ENCODE peak calls at places on chromosomes 2 and 18, in six cellular contexts. One of them, this sample, is unnamed.

GRCh38 chr2:182610231-182610630 is 105.8 kb upstream of the DNAJC10 start:
- DNase-seq in GM23338: no peak
- DNase-seq in HCT116: no peak
- DNase-seq in K562: no peak
- DNase-seq in SK-N-SH: no peak
- DNase-seq in A549: no peak
- DNase-seq in this sample: no peak

GRCh38 chr2:53424902-53425301 is 342.7 kb upstream of the CHAC2 start:
- DNase-seq in K562: no peak
- DNase-seq in GM23338: no peak
- DNase-seq in HCT116: no peak
- DNase-seq in SK-N-SH: no peak
- DNase-seq in A549: no peak
- DNase-seq in this sample: no peak

GRCh38 chr2:51000849-51001617 is 30.9 kb downstream of the NRXN1 start:
- DNase-seq in GM23338: peak; percentile 77
- DNase-seq in K562: no peak
- DNase-seq in HCT116: no peak
- DNase-seq in SK-N-SH: no peak
- DNase-seq in A549: no peak
- DNase-seq in this sample: no peak

GRCh38 chr2:42865884-42866861 is 73.8 kb upstream of the HAAO start:
- DNase-seq in A549: no peak
- DNase-seq in HCT116: no peak
- DNase-seq in SK-N-SH: no peak
- DNase-seq in K562: no peak
- DNase-seq in GM23338: no peak
- DNase-seq in this sample: no peak

GRCh38 chr2:180872256-180872655 is 108.1 kb upstream of the UBE2E3 start:
- DNase-seq in SK-N-SH: no peak
- DNase-seq in GM23338: no peak
- DNase-seq in K562: no peak
- DNase-seq in HCT116: no peak
- DNase-seq in A549: no peak
- DNase-seq in this sample: no peak

GRCh38 chr2:202643012-202643858 is 8.5 kb downstream of the FAM117B start:
- DNase-seq in HCT116: no peak
- DNase-seq in SK-N-SH: no peak
- DNase-seq in GM23338: no peak
- DNase-seq in K562: no peak
- DNase-seq in A549: no peak
- DNase-seq in this sample: no peak

GRCh38 chr2:27897755-27898154 is 7.2 kb downstream of the BABAM2 start:
- DNase-seq in K562: no peak
- DNase-seq in SK-N-SH: no peak
- DNase-seq in A549: no peak
- DNase-seq in GM23338: no peak
- DNase-seq in HCT116: no peak
- DNase-seq in this sample: no peak

GRCh38 chr18:26298107-26298506 is 71.9 kb downstream of the TAF4B start:
- DNase-seq in GM23338: no peak
- DNase-seq in SK-N-SH: no peak
- DNase-seq in K562: no peak
- DNase-seq in A549: no peak
- DNase-seq in HCT116: no peak
- DNase-seq in this sample: no peak

GRCh38 chr18:79507076-79507545 is 111.4 kb downstream of the NFATC1 start:
- DNase-seq in K562: peak; percentile 75
- DNase-seq in HCT116: no peak
- DNase-seq in A549: no peak
- DNase-seq in SK-N-SH: peak; percentile 29
- DNase-seq in GM23338: no peak
- DNase-seq in this sample: no peak

GRCh38 chr2:240437861-240438809 is 2.7 kb downstream of the GPC1 start:
- DNase-seq in SK-N-SH: peak; percentile 94
- DNase-seq in K562: peak; percentile 79
- DNase-seq in HCT116: peak; percentile 38
- DNase-seq in A549: peak; percentile 75
- DNase-seq in GM23338: peak; percentile 74
- DNase-seq in this sample: peak; percentile 33

GRCh38 chr2:177165103-177165583 is 47.5 kb upstream of the HNRNPA3 start:
- DNase-seq in A549: peak; percentile 66
- DNase-seq in HCT116: no peak
- DNase-seq in GM23338: no peak
- DNase-seq in K562: no peak
- DNase-seq in SK-N-SH: no peak
- DNase-seq in this sample: no peak

GRCh38 chr2:171505374-171505773 is 16.9 kb upstream of the CYBRD1 start:
- DNase-seq in HCT116: no peak
- DNase-seq in GM23338: no peak
- DNase-seq in K562: no peak
- DNase-seq in SK-N-SH: no peak
- DNase-seq in A549: no peak
- DNase-seq in this sample: no peak

GRCh38 chr2:120343433-120344105 is 2.4 kb upstream of the INHBB start:
- DNase-seq in SK-N-SH: peak; percentile 92
- DNase-seq in GM23338: peak; percentile 95
- DNase-seq in K562: peak; percentile 65
- DNase-seq in HCT116: peak; percentile 59
- DNase-seq in A549: peak; percentile 91
- DNase-seq in this sample: no peak

GRCh38 chr2:15705839-15706386 is 114.2 kb downstream of the DDX1 start:
- DNase-seq in A549: no peak
- DNase-seq in HCT116: no peak
- DNase-seq in GM23338: no peak
- DNase-seq in SK-N-SH: no peak
- DNase-seq in K562: no peak
- DNase-seq in this sample: no peak

GRCh38 chr2:156630579-156631337 is 194.6 kb downstream of the GPD2 start:
- DNase-seq in SK-N-SH: no peak
- DNase-seq in K562: no peak
- DNase-seq in HCT116: no peak
- DNase-seq in A549: no peak
- DNase-seq in GM23338: peak; percentile 86
- DNase-seq in this sample: no peak

GRCh38 chr2:156619021-156619539 is 182.9 kb downstream of the GPD2 start:
- DNase-seq in GM23338: no peak
- DNase-seq in HCT116: no peak
- DNase-seq in K562: no peak
- DNase-seq in A549: no peak
- DNase-seq in SK-N-SH: no peak
- DNase-seq in this sample: no peak

GRCh38 chr2:61877571-61878245 is 10.7 kb downstream of the CCT4 start:
- DNase-seq in K562: no peak
- DNase-seq in A549: peak; percentile 76
- DNase-seq in GM23338: no peak
- DNase-seq in HCT116: no peak
- DNase-seq in SK-N-SH: no peak
- DNase-seq in this sample: no peak

GRCh38 chr2:74142340-74142739 is 5.4 kb downstream of the BOLA3 start:
- DNase-seq in HCT116: no peak
- DNase-seq in GM23338: peak; percentile 74
- DNase-seq in A549: peak; percentile 62
- DNase-seq in K562: peak; percentile 55
- DNase-seq in SK-N-SH: peak; percentile 42
- DNase-seq in this sample: peak; percentile 39

GRCh38 chr2:136319651-136320050 is 201.7 kb upstream of the CXCR4 start:
- DNase-seq in K562: no peak
- DNase-seq in A549: no peak
- DNase-seq in HCT116: no peak
- DNase-seq in GM23338: no peak
- DNase-seq in SK-N-SH: no peak
- DNase-seq in this sample: no peak

GRCh38 chr2:238670341-238670681 is 177.6 kb upstream of the TWIST2 start:
- DNase-seq in GM23338: no peak
- DNase-seq in K562: no peak
- DNase-seq in A549: no peak
- DNase-seq in SK-N-SH: no peak
- DNase-seq in HCT116: no peak
- DNase-seq in this sample: no peak
- TF ChIP-seq REST in GM23338: no peak
- TF ChIP-seq REST in K562: no peak
- TF ChIP-seq REST in A549: no peak
- TF ChIP-seq REST in SK-N-SH: no peak
- TF ChIP-seq REST in HCT116: no peak
- TF ChIP-seq REST in this sample: no peak

GRCh38 chr2:142915502-142915901 is 38.0 kb downstream of the KYNU start:
- DNase-seq in K562: no peak
- DNase-seq in A549: no peak
- DNase-seq in GM23338: no peak
- DNase-seq in SK-N-SH: no peak
- DNase-seq in HCT116: no peak
- DNase-seq in this sample: no peak

GRCh38 chr2:142920579-142920978 is 43.1 kb downstream of the KYNU start:
- DNase-seq in A549: no peak
- DNase-seq in SK-N-SH: no peak
- DNase-seq in K562: no peak
- DNase-seq in HCT116: no peak
- DNase-seq in GM23338: no peak
- DNase-seq in this sample: no peak

GRCh38 chr2:142918624-142919023 is 41.2 kb downstream of the KYNU start:
- DNase-seq in K562: no peak
- DNase-seq in SK-N-SH: no peak
- DNase-seq in HCT116: no peak
- DNase-seq in GM23338: no peak
- DNase-seq in A549: no peak
- DNase-seq in this sample: no peak

DNA sequence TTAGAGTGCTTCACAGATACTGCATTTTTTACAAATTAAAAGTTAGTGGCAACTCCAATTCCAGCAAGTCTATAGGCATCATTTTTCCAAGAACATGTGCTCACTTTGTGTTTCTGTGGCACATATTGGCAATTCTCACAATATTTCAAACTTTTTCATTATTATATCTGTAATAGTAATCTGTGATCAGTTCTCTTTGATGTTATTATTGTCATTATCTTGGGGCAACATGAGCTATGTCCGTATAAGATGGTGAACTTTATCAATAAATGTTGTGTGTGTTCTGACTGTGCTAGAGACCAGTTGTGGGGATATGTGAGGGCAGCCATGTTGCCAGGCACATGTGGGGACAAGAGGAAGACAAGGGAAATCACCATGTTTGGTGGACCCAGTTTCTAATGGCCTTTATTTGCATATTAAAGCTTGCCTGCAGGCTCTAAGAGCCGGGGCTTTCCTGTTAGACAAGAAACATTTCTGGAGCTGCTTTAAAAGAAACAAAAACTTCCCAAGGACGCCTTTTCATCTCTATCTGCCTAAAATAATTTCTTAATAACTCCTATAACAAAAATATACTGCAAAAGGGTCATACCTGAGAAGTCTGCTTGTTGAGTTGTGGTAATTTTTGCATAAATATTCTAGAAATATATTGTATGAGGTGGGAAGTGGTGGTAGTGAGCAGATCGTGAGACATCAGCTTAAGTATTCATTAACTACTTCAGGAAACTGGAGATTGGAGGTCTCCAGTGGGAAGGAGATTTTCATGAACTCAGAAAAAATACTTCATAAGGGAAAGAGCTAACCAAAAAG is 37.2 kb downstream of the KYNU start:
- DNase-seq in SK-N-SH: no peak
- DNase-seq in K562: no peak
- DNase-seq in HCT116: no peak
- DNase-seq in A549: no peak
- DNase-seq in GM23338: peak; percentile 33
- DNase-seq in this sample: no peak
- H3K27ac ChIP-seq in SK-N-SH: no peak overlapping the region
- H3K27ac ChIP-seq in K562: no peak overlapping the region
- H3K27ac ChIP-seq in HCT116: no peak overlapping the region
- H3K27ac ChIP-seq in A549: peak overlapping the region; percentile 59
- H3K27ac ChIP-seq in GM23338: no peak overlapping the region
- H3K27ac ChIP-seq in this sample: no peak overlapping the region

GRCh38 chr2:199932312-199932855 is 21.3 kb downstream of the C2orf69 start:
- DNase-seq in HCT116: no peak
- DNase-seq in GM23338: no peak
- DNase-seq in A549: no peak
- DNase-seq in SK-N-SH: no peak
- DNase-seq in K562: no peak
- DNase-seq in this sample: no peak

GRCh38 chr2:199923924-199924323 is 12.8 kb downstream of the C2orf69 start:
- DNase-seq in HCT116: no peak
- DNase-seq in GM23338: no peak
- DNase-seq in A549: no peak
- DNase-seq in K562: no peak
- DNase-seq in SK-N-SH: no peak
- DNase-seq in this sample: no peak

GRCh38 chr2:199929257-199929656 is 18.2 kb downstream of the C2orf69 start:
- DNase-seq in K562: no peak
- DNase-seq in HCT116: no peak
- DNase-seq in GM23338: peak; percentile 8
- DNase-seq in A549: no peak
- DNase-seq in SK-N-SH: no peak
- DNase-seq in this sample: no peak

GRCh38 chr2:199928626-199929025 is 17.5 kb downstream of the C2orf69 start:
- DNase-seq in K562: no peak
- DNase-seq in SK-N-SH: no peak
- DNase-seq in HCT116: no peak
- DNase-seq in A549: no peak
- DNase-seq in GM23338: no peak
- DNase-seq in this sample: no peak

DNA sequence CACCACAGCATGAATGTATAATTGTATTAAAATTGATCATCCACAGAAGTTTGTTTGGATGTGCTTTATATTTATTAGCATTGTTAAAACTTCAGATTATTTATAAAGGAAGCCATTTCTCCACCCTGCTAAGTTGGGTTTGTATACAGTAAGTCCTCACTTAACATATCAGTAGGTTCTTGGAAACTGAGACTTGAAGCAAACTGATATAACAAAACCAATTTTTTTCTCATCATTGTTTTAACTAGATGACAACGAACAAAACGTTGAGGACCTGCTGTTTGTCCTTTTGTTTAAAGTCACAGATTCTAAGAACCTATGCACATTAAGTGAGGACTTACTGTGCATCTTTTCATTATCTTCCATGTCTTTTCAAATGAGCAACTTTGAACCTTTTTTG is 17.1 kb downstream of the C2orf69 start:
- DNase-seq in A549: no peak
- DNase-seq in GM23338: no peak
- DNase-seq in SK-N-SH: no peak
- DNase-seq in K562: no peak
- DNase-seq in HCT116: no peak
- DNase-seq in this sample: no peak
- TF ChIP-seq CTCF in A549: no peak
- TF ChIP-seq CTCF in GM23338: no peak
- TF ChIP-seq CTCF in SK-N-SH: no peak
- TF ChIP-seq CTCF in K562: no peak
- TF ChIP-seq CTCF in HCT116: no peak
- TF ChIP-seq CTCF in this sample: no peak

DNA sequence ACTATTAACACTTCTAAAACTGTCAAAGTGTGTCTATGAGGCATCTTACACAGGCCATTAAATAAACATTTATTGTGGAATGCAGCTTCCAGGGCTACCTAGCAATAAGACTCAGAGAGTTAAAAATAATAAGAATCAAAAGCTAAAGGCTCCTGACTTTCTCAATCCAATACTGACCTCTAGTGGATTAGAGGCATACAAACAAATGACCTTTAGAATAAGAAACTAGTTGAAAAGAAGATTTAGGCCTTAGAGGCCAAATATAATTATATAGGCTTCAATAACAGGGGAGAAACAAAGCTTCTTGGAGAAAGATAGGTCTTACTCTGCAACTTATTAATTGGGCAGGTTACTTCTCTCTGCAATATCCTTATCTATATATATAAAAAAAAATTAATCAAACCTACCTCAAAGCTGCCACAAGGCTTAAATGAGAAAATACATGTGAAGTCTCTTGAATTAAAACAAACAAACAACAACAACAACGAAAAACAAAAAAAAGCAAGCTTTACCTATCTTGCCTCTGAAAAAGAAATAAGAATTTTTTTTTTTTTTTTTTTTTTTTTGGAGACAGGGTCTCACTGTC is 246.1 kb downstream of the EXOC6B start:
- DNase-seq in K562: peak; percentile 7
- DNase-seq in A549: peak; percentile 74
- DNase-seq in SK-N-SH: peak; percentile 27
- DNase-seq in GM23338: peak; percentile 76
- DNase-seq in HCT116: peak; percentile 26
- DNase-seq in this sample: no peak
- TF ChIP-seq REST in K562: no peak
- TF ChIP-seq REST in A549: no peak
- TF ChIP-seq REST in SK-N-SH: no peak
- TF ChIP-seq REST in GM23338: no peak
- TF ChIP-seq REST in HCT116: no peak
- TF ChIP-seq REST in this sample: no peak